ENCODE peak calls at places on chromosomes 3 and 15, in nine cellular contexts. M, S, J, Y, I, U, Z, G and P are unnamed samples.

GRCh38 chr15:40061212-40061901 is 22.4 kb upstream of the SRP14 start:
- DNase-seq in M (no peak), S (peak), J (no peak), Y (no peak), I (no peak), U (no peak), Z (peak), G (no peak), P (no peak)

GRCh38 chr15:66134284-66134683 is 119.3 kb downstream of the MEGF11 start:
- DNase-seq in M (no peak), S (no peak), J (no peak), Y (no peak), I (no peak), U (no peak), Z (no peak), G (no peak), P (no peak)

GRCh38 chr3:142863010-142863787 is 25.7 kb downstream of the PCOLCE2 start:
- DNase-seq in M (no peak), S (peak), J (no peak), Y (no peak), I (peak), U (no peak), Z (no peak), G (no peak), P (no peak)

GRCh38 chr3:43096761-43097160 is 9.1 kb downstream of the POMGNT2 start:
- DNase-seq in M (no peak), S (no peak), J (no peak), Y (no peak), I (no peak), U (no peak), Z (no peak), G (no peak), P (no peak)

GRCh38 chr15:63908281-63908680 is 74.5 kb upstream of the HERC1 start:
- DNase-seq in M (no peak), S (no peak), J (no peak), Y (no peak), I (no peak), U (no peak), Z (no peak), G (no peak), P (no peak)

GRCh38 chr3:128878556-128879124 is 780 bp upstream of the ACAD9 start:
- DNase-seq in M (peak), S (peak), J (no peak), Y (no peak), I (peak), U (no peak), Z (no peak), G (peak), P (no peak)

GRCh38 chr3:58497074-58497473 is 5.2 kb downstream of the KCTD6 start:
- DNase-seq in M (no peak), S (peak), J (no peak), Y (no peak), I (no peak), U (no peak), Z (no peak), G (no peak), P (no peak)

GRCh38 chr3:159273608-159274007 is 471.8 kb downstream of the MFSD1 start:
- DNase-seq in M (no peak), S (peak), J (no peak), Y (peak), I (no peak), U (no peak), Z (no peak), G (no peak), P (no peak)

GRCh38 chr15:57485869-57486268 is 105.8 kb upstream of the MYZAP start:
- DNase-seq in M (no peak), S (peak), J (no peak), Y (peak), I (no peak), U (no peak), Z (no peak), G (peak), P (no peak)

GRCh38 chr3:187978433-187979011 is 175.4 kb upstream of the LPP start:
- DNase-seq in M (no peak), S (peak), J (peak), Y (no peak), I (no peak), U (no peak), Z (no peak), G (no peak), P (peak)

GRCh38 chr3:147394168-147394941 is 12.0 kb downstream of the ZIC4 start:
- DNase-seq in M (no peak), S (no peak), J (no peak), Y (no peak), I (no peak), U (no peak), Z (no peak), G (no peak), P (no peak)

GRCh38 chr3:69422751-69423150 is 36.9 kb upstream of the FRMD4B start:
- DNase-seq in M (no peak), S (peak), J (no peak), Y (no peak), I (no peak), U (no peak), Z (no peak), G (no peak), P (no peak)

GRCh38 chr3:37182816-37183215 is 8.4 kb upstream of the LRRFIP2 start:
- DNase-seq in M (no peak), S (no peak), J (no peak), Y (no peak), I (no peak), U (no peak), Z (no peak), G (no peak), P (no peak)

GRCh38 chr15:44084171-44084570 is 110.9 kb downstream of the FRMD5 start:
- DNase-seq in M (no peak), S (peak), J (no peak), Y (no peak), I (no peak), U (no peak), Z (no peak), G (no peak), P (no peak)

GRCh38 chr15:35738370-35738769 is 192.4 kb upstream of the DPH6 start:
- DNase-seq in M (no peak), S (peak), J (no peak), Y (no peak), I (no peak), U (no peak), Z (no peak), G (no peak), P (no peak)

GRCh38 chr15:45307230-45307924 is 55.3 kb downstream of the SLC28A2 start:
- DNase-seq in M (peak), S (peak), J (peak), Y (no peak), I (no peak), U (no peak), Z (no peak), G (no peak), P (no peak)